ENCODE peak calls at places on chromosomes 11 and 22, in five cellular contexts. E is iPS-NIHi11; L is ACHN; J is memory B cell; Q is stimulated activated naive B cell treated with anti-CD40 and anti-IgM and Interleukin-4, amounts not matched to agents 10 μg/mL and 1 μg/mL and 100 μg/mL, for 72 hours. C is an unnamed sample.

GRCh38 chr11:131495417-131495816 is 125.0 kb downstream of the NTM start:
- DNase-seq in E (no peak), L (no peak), J (no peak), Q (no peak), C (no peak)

GRCh38 chr11:67404515-67405195 is 772 bp downstream of the TBC1D10C start:
- DNase-seq in E (no peak), L (no peak), J (no peak), Q (no peak), C (no peak)

GRCh38 chr22:30309981-30310672 is 16.6 kb downstream of the TBC1D10A start:
- DNase-seq in E (no peak), L (no peak), J (no peak), Q (no peak), C (no peak)

GRCh38 chr22:42338502-42338901 is 68.0 kb upstream of the TCF20 start:
- DNase-seq in E (no peak), L (no peak), J (no peak), Q (no peak), C (no peak)

GRCh38 chr11:65585396-65586246 is 9.8 kb downstream of the EHBP1L1 start:
- DNase-seq in E (no peak), L (no peak), J (no peak), Q (no peak), C (no peak)

GRCh38 chr11:15617126-15617525 is 502.4 kb downstream of the INSC start:
- DNase-seq in E (no peak), L (no peak), J (no peak), Q (no peak), C (no peak)

GRCh38 chr11:21894492-21894891 is 298.4 kb upstream of the ANO5 start:
- DNase-seq in E (no peak), L (no peak), J (no peak), Q (no peak), C (no peak)

GRCh38 chr11:62577046-62577708 is 3.5 kb upstream of the EEF1G start:
- DNase-seq in E (no peak), L (no peak), J (no peak), Q (no peak), C (no peak)

GRCh38 chr22:22684605-22685561 is 40.5 kb downstream of the GGTLC2 start:
- DNase-seq in E (peak; percentile 59), L (peak; percentile 33), J (peak; percentile 53), Q (peak; percentile 46), C (peak; percentile 37)

GRCh38 chr11:132312161-132312560 is 941.7 kb downstream of the NTM start:
- DNase-seq in E (no peak), L (no peak), J (no peak), Q (no peak), C (no peak)